ENCODE peak calls at places on chromosome 20, in four cellular contexts. One of them, this sample, is unnamed.

GRCh38 chr20:32481311-32482103 is 103.6 kb downstream of the NOL4L start:
- DNase-seq in GM23338: no peak
- DNase-seq in mammary epithelial cell: no peak
- DNase-seq in HepG2: no peak
- DNase-seq in this sample: no peak

GRCh38 chr20:24962510-24962909 is 13.4 kb downstream of the CST7 start:
- DNase-seq in HepG2: no peak
- DNase-seq in mammary epithelial cell: no peak
- DNase-seq in GM23338: no peak
- DNase-seq in this sample: no peak

GRCh38 chr20:39885975-39886649 is 802.9 kb downstream of the MAFB start:
- DNase-seq in GM23338: peak; percentile 94
- DNase-seq in mammary epithelial cell: peak; percentile 61
- DNase-seq in HepG2: peak; percentile 21
- DNase-seq in this sample: peak; percentile 41

GRCh38 chr20:528923-529594 is 14.5 kb downstream of the CSNK2A1 start:
- DNase-seq in GM23338: no peak
- DNase-seq in HepG2: no peak
- DNase-seq in mammary epithelial cell: peak; percentile 93
- DNase-seq in this sample: no peak

GRCh38 chr20:6492396-6493055 is 275.0 kb upstream of the BMP2 start:
- DNase-seq in GM23338: peak; percentile 27
- DNase-seq in HepG2: no peak
- DNase-seq in mammary epithelial cell: peak; percentile 89
- DNase-seq in this sample: no peak

GRCh38 chr20:10089871-10090587 is 55.2 kb downstream of the ANKEF1 start:
- DNase-seq in mammary epithelial cell: no peak
- DNase-seq in HepG2: no peak
- DNase-seq in GM23338: no peak
- DNase-seq in this sample: no peak

GRCh38 chr20:25023316-25023715 is 30.8 kb upstream of the APMAP start:
- DNase-seq in GM23338: no peak
- DNase-seq in HepG2: no peak
- DNase-seq in mammary epithelial cell: no peak
- DNase-seq in this sample: no peak

GRCh38 chr20:31819083-31819784 is at the start of gene MYLK2:
- DNase-seq in HepG2: no peak
- DNase-seq in GM23338: peak; percentile 37
- DNase-seq in mammary epithelial cell: no peak
- DNase-seq in this sample: no peak

GRCh38 chr20:11376998-11377397 is 540.7 kb upstream of the BTBD3 start:
- DNase-seq in mammary epithelial cell: peak; percentile 99
- DNase-seq in HepG2: no peak
- DNase-seq in GM23338: no peak
- DNase-seq in this sample: no peak

GRCh38 chr20:57698867-57699275 is 10.9 kb downstream of the PMEPA1 start:
- DNase-seq in HepG2: no peak
- DNase-seq in mammary epithelial cell: peak; percentile 64
- DNase-seq in GM23338: no peak
- DNase-seq in this sample: no peak

GRCh38 chr20:48102821-48103635 is 317.7 kb upstream of the SULF2 start:
- DNase-seq in HepG2: no peak
- DNase-seq in mammary epithelial cell: no peak
- DNase-seq in GM23338: no peak
- DNase-seq in this sample: no peak

GRCh38 chr20:59222982-59223610 is 59.5 kb downstream of the ZNF831 start:
- DNase-seq in GM23338: peak; percentile 44
- DNase-seq in mammary epithelial cell: no peak
- DNase-seq in HepG2: no peak
- DNase-seq in this sample: no peak

DNA sequence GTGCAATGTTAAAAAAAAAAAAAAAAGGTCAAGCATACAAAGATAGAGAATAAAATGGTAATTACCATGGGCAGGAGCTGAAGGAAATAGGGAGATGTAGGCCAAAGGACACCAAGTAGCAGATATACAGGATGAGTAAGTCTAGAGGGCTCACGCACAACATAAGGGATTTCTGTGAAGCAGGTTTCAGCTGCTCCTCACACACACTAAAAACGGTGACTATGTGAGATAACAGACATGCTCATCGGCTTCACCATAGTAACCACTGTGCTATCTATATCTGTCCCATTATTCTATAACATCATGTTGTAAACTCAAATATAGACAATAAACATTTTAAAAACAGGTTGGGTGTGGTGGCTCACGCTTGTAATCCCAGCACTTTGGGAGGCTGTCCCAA is 11.6 kb downstream of the SNHG17 start:
- DNase-seq in HepG2: no peak
- DNase-seq in mammary epithelial cell: no peak
- DNase-seq in GM23338: no peak
- DNase-seq in this sample: no peak
- H3K79me2 ChIP-seq in HepG2: peaks cover 45% of the 10 kb centered on the region
- H3K79me2 ChIP-seq in mammary epithelial cell: peaks cover 80% of the 10 kb centered on the region
- H3K79me2 ChIP-seq in GM23338: peaks cover 59% of the 10 kb centered on the region
- H3K79me2 ChIP-seq in this sample: peaks cover 25% of the 10 kb centered on the region

DNA sequence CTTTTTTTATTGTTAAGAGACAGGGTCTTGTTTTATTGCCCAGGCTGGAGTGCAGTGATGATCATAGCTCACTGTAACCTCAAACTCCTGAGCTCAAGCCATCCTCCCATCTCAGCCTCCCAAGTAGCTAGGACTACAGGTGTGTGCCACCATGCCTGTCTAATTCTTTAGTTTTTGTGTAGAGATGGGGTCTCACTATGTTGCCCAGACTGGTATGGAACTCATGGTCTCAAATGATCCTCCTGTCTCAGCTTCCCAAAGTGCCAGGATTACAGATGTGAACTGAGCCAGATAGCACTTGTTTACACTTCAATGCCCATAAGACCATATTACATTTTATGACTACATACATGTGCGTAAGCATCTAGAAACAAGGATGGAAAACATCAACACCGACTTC is 18.1 kb downstream of the EIF2S2 start:
- DNase-seq in mammary epithelial cell: no peak
- DNase-seq in GM23338: no peak
- DNase-seq in HepG2: no peak
- DNase-seq in this sample: no peak
- H3K79me2 ChIP-seq in mammary epithelial cell: peaks cover 60% of the 10 kb centered on the region
- H3K79me2 ChIP-seq in GM23338: peaks cover 32% of the 10 kb centered on the region
- H3K79me2 ChIP-seq in HepG2: peaks cover 5% of the 10 kb centered on the region
- H3K79me2 ChIP-seq in this sample: peaks cover 36% of the 10 kb centered on the region

GRCh38 chr20:53214392-53214791 is 242.2 kb downstream of the TSHZ2 start:
- DNase-seq in mammary epithelial cell: no peak
- DNase-seq in HepG2: no peak
- DNase-seq in GM23338: no peak
- DNase-seq in this sample: no peak

GRCh38 chr20:53220482-53221307 is 248.5 kb downstream of the TSHZ2 start:
- DNase-seq in HepG2: no peak
- DNase-seq in mammary epithelial cell: peak; percentile 25
- DNase-seq in GM23338: no peak
- DNase-seq in this sample: no peak

GRCh38 chr20:53216478-53216855 is 244.3 kb downstream of the TSHZ2 start:
- DNase-seq in mammary epithelial cell: no peak
- DNase-seq in HepG2: no peak
- DNase-seq in GM23338: no peak
- DNase-seq in this sample: no peak

GRCh38 chr20:53215166-53215565 is 243.0 kb downstream of the TSHZ2 start:
- DNase-seq in GM23338: no peak
- DNase-seq in HepG2: no peak
- DNase-seq in mammary epithelial cell: no peak
- DNase-seq in this sample: no peak

GRCh38 chr20:53216856-53217576 is 244.9 kb downstream of the TSHZ2 start:
- DNase-seq in HepG2: peak; percentile 50
- DNase-seq in mammary epithelial cell: peak; percentile 37
- DNase-seq in GM23338: peak; percentile 91
- DNase-seq in this sample: peak; percentile 77
- H3K79me2 ChIP-seq in HepG2: no peaks in the 10 kb centered on the region
- H3K79me2 ChIP-seq in mammary epithelial cell: no peaks in the 10 kb centered on the region
- H3K79me2 ChIP-seq in GM23338: no peaks in the 10 kb centered on the region
- H3K79me2 ChIP-seq in this sample: no peaks in the 10 kb centered on the region

DNA sequence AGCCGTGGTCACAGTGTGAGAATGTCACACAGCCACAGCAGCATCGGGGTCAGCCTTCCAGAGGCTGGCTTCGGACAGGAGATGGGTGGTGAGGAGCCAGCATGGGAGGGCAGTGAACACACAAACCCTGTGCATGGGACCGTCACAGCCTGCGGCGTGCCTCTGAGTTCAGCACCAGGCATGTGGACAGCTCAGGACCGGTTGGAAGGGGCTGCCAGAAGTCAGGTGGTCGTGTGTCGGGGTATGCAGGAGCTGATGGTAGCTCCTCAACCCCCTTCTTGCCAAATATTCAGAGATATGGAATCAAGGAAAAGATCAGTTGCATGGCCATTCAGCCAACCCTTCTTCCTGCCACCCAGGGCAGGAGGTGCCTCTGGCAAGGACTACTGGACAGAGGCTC is 28.2 kb downstream of the MYT1 start:
- DNase-seq in mammary epithelial cell: no peak
- DNase-seq in GM23338: peak; percentile 75
- DNase-seq in HepG2: no peak
- DNase-seq in this sample: no peak
- H3K79me2 ChIP-seq in mammary epithelial cell: no peaks in the 10 kb centered on the region
- H3K79me2 ChIP-seq in GM23338: no peaks in the 10 kb centered on the region
- H3K79me2 ChIP-seq in HepG2: no peaks in the 10 kb centered on the region
- H3K79me2 ChIP-seq in this sample: no peaks in the 10 kb centered on the region

GRCh38 chr20:5180421-5180820 is 53.6 kb downstream of the CDS2 start:
- DNase-seq in GM23338: no peak
- DNase-seq in HepG2: no peak
- DNase-seq in mammary epithelial cell: no peak
- DNase-seq in this sample: no peak
- H3K79me2 ChIP-seq in GM23338: peaks cover 4% of the 10 kb centered on the region
- H3K79me2 ChIP-seq in HepG2: no peaks in the 10 kb centered on the region
- H3K79me2 ChIP-seq in mammary epithelial cell: no peaks in the 10 kb centered on the region
- H3K79me2 ChIP-seq in this sample: no peaks in the 10 kb centered on the region

GRCh38 chr20:41249371-41249770 is 68.2 kb downstream of the ZHX3 start:
- DNase-seq in mammary epithelial cell: peak; percentile 78
- DNase-seq in HepG2: no peak
- DNase-seq in GM23338: no peak
- DNase-seq in this sample: no peak
- H3K79me2 ChIP-seq in mammary epithelial cell: peaks cover 28% of the 10 kb centered on the region
- H3K79me2 ChIP-seq in HepG2: no peaks in the 10 kb centered on the region
- H3K79me2 ChIP-seq in GM23338: no peaks in the 10 kb centered on the region
- H3K79me2 ChIP-seq in this sample: no peaks in the 10 kb centered on the region

This sample was measured in OCI-LY7.